ENCODE peak calls at places on chromosomes 7 and 10, in six cellular contexts. One of them, this sample, is unnamed. For H3K27me3 and H3K36me3, the result is how much of the 10 kb centered on the place peaks cover.

GRCh38 chr10:10792681-10793080 is 225.0 kb upstream of the CELF2 start:
- DNase-seq in Peyer's patch: no peak
- DNase-seq in tibial artery: no peak
- DNase-seq in CD8-positive, alpha-beta T cell: no peak
- DNase-seq in ovary: no peak
- DNase-seq in hepatocyte: peak
- DNase-seq in this sample: no peak

GRCh38 chr7:34058791-34059550 is 153.6 kb downstream of the BMPER start:
- DNase-seq in Peyer's patch: no peak
- DNase-seq in tibial artery: no peak
- DNase-seq in CD8-positive, alpha-beta T cell: no peak
- DNase-seq in ovary: peak
- DNase-seq in hepatocyte: no peak
- DNase-seq in this sample: no peak

GRCh38 chr10:104307576-104308438 is 30.5 kb downstream of the ITPRIP start:
- DNase-seq in Peyer's patch: no peak
- DNase-seq in tibial artery: no peak
- DNase-seq in CD8-positive, alpha-beta T cell: no peak
- DNase-seq in ovary: peak
- DNase-seq in hepatocyte: no peak
- DNase-seq in this sample: no peak

GRCh38 chr7:139699640-139700504 is 77.9 kb downstream of the HIPK2 start:
- DNase-seq in Peyer's patch: peak
- DNase-seq in tibial artery: no peak
- DNase-seq in CD8-positive, alpha-beta T cell: no peak
- DNase-seq in ovary: no peak
- DNase-seq in hepatocyte: no peak
- DNase-seq in this sample: no peak

GRCh38 chr10:133481657-133482056 is 27.9 kb downstream of the SCART1 start:
- DNase-seq in Peyer's patch: no peak
- DNase-seq in tibial artery: no peak
- DNase-seq in CD8-positive, alpha-beta T cell: no peak
- DNase-seq in ovary: no peak
- DNase-seq in hepatocyte: no peak
- DNase-seq in this sample: no peak

GRCh38 chr10:75029874-75030273 is 81.6 kb upstream of the SAMD8 start:
- DNase-seq in Peyer's patch: no peak
- DNase-seq in tibial artery: no peak
- DNase-seq in CD8-positive, alpha-beta T cell: no peak
- DNase-seq in ovary: peak
- DNase-seq in hepatocyte: no peak
- DNase-seq in this sample: no peak

GRCh38 chr7:55491346-55491745 is 81.0 kb downstream of the VOPP1 start:
- DNase-seq in Peyer's patch: no peak
- DNase-seq in tibial artery: no peak
- DNase-seq in CD8-positive, alpha-beta T cell: no peak
- DNase-seq in ovary: no peak
- DNase-seq in hepatocyte: no peak
- DNase-seq in this sample: no peak

GRCh38 chr7:26555971-26556830 is 264.5 kb downstream of the SNX10 start:
- DNase-seq in Peyer's patch: no peak
- DNase-seq in tibial artery: no peak
- DNase-seq in CD8-positive, alpha-beta T cell: no peak
- DNase-seq in ovary: no peak
- DNase-seq in hepatocyte: no peak
- DNase-seq in this sample: no peak

GRCh38 chr10:82934429-82934828 is 1059.4 kb downstream of the NRG3 start:
- DNase-seq in Peyer's patch: no peak
- DNase-seq in tibial artery: no peak
- DNase-seq in CD8-positive, alpha-beta T cell: no peak
- DNase-seq in ovary: no peak
- DNase-seq in hepatocyte: peak
- DNase-seq in this sample: no peak

GRCh38 chr7:80596933-80597517 is 41.4 kb upstream of the CD36 start:
- DNase-seq in Peyer's patch: no peak
- DNase-seq in tibial artery: no peak
- DNase-seq in CD8-positive, alpha-beta T cell: no peak
- DNase-seq in ovary: no peak
- DNase-seq in hepatocyte: no peak
- DNase-seq in this sample: no peak

GRCh38 chr7:155340721-155341120 is 43.0 kb downstream of the INSIG1 start:
- DNase-seq in Peyer's patch: no peak
- DNase-seq in tibial artery: no peak
- DNase-seq in CD8-positive, alpha-beta T cell: no peak
- DNase-seq in ovary: no peak
- DNase-seq in hepatocyte: no peak
- DNase-seq in this sample: no peak

GRCh38 chr7:102321351-102322201 is 34.7 kb downstream of the SPDYE6 start:
- DNase-seq in Peyer's patch: peak
- DNase-seq in tibial artery: no peak
- DNase-seq in CD8-positive, alpha-beta T cell: no peak
- DNase-seq in ovary: no peak
- DNase-seq in hepatocyte: peak
- DNase-seq in this sample: no peak

GRCh38 chr10:120318862-120319261 is 138.2 kb upstream of the PLPP4 start:
- DNase-seq in Peyer's patch: no peak
- DNase-seq in tibial artery: no peak
- DNase-seq in CD8-positive, alpha-beta T cell: no peak
- DNase-seq in ovary: no peak
- DNase-seq in hepatocyte: no peak
- DNase-seq in this sample: no peak

GRCh38 chr7:26567263-26567662 is 275.6 kb downstream of the SNX10 start:
- DNase-seq in Peyer's patch: no peak
- DNase-seq in tibial artery: no peak
- DNase-seq in CD8-positive, alpha-beta T cell: no peak
- DNase-seq in ovary: no peak
- DNase-seq in hepatocyte: no peak
- DNase-seq in this sample: no peak

DNA sequence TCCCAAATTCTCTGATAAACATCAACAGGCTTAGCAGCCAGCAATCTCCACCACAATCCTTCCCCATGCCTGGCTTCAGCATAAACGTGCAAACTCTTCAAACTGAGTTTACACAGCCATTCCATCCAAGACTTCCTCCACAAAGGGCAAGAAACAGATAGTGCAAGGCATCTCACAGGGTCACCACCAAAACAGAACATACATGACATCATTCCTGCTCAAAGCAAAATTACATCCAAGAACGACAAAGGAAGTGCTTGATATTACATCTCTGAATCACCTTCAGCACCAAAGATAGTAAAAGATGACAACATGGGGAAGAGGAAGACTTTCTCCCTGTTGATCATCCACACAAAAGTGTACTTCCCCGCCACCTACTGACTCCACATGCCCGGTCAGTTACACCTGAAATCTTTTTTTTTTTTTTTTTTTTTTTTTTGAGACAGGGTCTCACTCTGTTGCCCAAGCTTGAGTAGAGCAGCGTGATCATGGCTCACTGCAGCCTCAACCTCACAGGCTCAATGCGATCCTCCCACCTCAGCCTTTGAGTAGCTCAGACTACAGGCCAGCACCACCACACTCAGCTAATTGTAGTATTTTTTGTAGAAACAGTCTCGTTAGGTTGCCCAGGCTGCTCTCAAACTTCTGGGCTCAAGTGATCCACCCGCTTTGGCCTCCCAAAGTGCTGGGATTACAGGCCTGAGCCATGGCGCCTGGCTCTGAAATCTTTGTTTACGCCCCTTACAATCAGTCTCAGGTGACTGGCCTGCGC is 127.5 kb downstream of the PARD3 start:
- DNase-seq in Peyer's patch: no peak
- DNase-seq in tibial artery: no peak
- DNase-seq in CD8-positive, alpha-beta T cell: no peak
- DNase-seq in ovary: no peak
- DNase-seq in hepatocyte: no peak
- DNase-seq in this sample: no peak
- TF ChIP-seq CTCF in Peyer's patch: no peak
- TF ChIP-seq CTCF in tibial artery: no peak
- TF ChIP-seq CTCF in CD8-positive, alpha-beta T cell: no peak
- TF ChIP-seq CTCF in ovary: no peak
- TF ChIP-seq CTCF in hepatocyte: no peak
- TF ChIP-seq CTCF in this sample: no peak

DNA sequence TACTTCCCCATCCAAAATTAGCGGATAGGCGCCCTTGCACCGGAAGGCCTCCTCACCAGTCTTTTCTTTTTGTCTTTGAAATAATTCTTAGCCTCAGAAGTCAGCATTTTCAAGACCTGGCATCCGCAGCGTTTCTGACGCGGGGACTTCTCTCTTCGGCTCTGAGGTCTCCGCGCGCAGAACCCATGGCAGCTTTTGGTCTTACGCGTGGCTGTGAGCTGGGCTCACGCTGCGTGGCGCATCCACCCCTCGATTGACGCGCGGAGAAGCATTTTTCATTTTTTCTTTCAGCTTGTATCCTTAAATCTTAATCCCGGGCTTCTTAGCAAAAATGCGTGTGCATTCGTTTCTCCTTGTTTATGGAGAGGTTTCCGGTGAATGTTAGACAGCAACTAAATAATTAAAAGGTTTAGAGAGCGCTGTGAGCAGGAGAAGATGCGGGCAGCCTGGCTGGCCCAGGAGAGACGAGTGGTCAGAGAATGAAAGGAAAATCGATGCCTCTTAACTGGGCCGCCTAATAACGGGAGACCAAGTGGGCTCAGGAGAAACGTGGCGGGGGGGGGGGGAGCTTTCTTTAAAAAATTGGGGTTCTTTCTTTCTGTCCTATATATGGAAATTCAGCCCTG is 2.0 kb upstream of the GATA3 start:
- DNase-seq in Peyer's patch: no peak
- DNase-seq in tibial artery: no peak
- DNase-seq in CD8-positive, alpha-beta T cell: no peak
- DNase-seq in ovary: no peak
- DNase-seq in hepatocyte: peak
- DNase-seq in this sample: no peak
- H3K27me3 ChIP-seq in Peyer's patch: under half
- H3K27me3 ChIP-seq in tibial artery: under half
- H3K27me3 ChIP-seq in CD8-positive, alpha-beta T cell: under half
- H3K27me3 ChIP-seq in ovary: under half
- H3K27me3 ChIP-seq in hepatocyte: half or more
- H3K27me3 ChIP-seq in this sample: under half

GRCh38 chr10:97828721-97829120 is 20.9 kb upstream of the GOLGA7B start:
- DNase-seq in Peyer's patch: no peak
- DNase-seq in tibial artery: no peak
- DNase-seq in CD8-positive, alpha-beta T cell: no peak
- DNase-seq in ovary: no peak
- DNase-seq in hepatocyte: no peak
- DNase-seq in this sample: no peak
- H3K36me3 ChIP-seq in Peyer's patch: under half
- H3K36me3 ChIP-seq in tibial artery: under half
- H3K36me3 ChIP-seq in CD8-positive, alpha-beta T cell: under half
- H3K36me3 ChIP-seq in ovary: under half
- H3K36me3 ChIP-seq in hepatocyte: under half
- H3K36me3 ChIP-seq in this sample: under half

DNA sequence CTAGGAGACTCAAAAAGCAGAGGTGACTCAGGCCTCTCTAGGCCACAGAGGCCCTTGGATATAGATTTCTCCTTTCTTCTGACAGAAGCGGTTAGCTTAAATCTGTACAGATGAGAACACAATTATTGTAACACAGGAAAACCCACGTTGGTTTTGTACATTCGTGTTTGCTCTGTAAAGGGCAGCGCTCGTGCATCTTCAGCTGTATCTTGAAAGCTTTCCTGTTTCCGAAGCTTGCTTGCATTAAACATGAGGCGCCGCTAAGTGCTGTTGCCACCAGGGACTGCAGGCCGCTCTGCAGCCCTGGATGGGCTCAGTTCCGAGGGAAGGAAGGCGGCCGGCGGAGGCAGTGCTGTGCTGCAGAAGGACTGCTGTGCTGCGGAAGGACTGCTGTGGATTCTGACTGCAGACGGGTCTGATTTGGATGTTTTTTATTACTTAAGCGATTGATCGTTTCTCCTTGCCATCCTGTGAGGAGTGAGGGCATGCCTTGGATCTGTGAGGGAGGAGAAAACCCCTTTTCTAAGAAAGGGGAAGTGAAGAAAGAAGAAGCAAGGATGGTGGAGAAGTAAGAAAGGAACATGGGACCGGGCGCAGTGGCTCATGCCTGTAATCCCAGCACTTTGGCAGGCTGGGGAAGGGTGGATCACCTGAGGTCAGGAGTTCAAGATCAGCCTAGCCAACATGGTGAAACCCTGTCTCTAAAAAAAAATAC is 53.4 kb downstream of the FHIP2A start:
- DNase-seq in Peyer's patch: no peak
- DNase-seq in tibial artery: no peak
- DNase-seq in CD8-positive, alpha-beta T cell: no peak
- DNase-seq in ovary: no peak
- DNase-seq in hepatocyte: peak
- DNase-seq in this sample: no peak
- TF ChIP-seq CTCF in Peyer's patch: no peak
- TF ChIP-seq CTCF in tibial artery: no peak
- TF ChIP-seq CTCF in CD8-positive, alpha-beta T cell: no peak
- TF ChIP-seq CTCF in ovary: no peak
- TF ChIP-seq CTCF in hepatocyte: peak
- TF ChIP-seq CTCF in this sample: no peak